ENCODE peak calls at places on chromosomes 5 and 9, in ten cellular contexts. One of them, this sample, is unnamed.

GRCh38 chr9:88917375-88917774 is 73.9 kb upstream of the S1PR3 start:
- DNase-seq in Peyer's patch: no peak
- DNase-seq in heart left ventricle: no peak
- DNase-seq in IMR-90: no peak
- DNase-seq in HepG2: no peak
- DNase-seq in gastrocnemius medialis: no peak
- DNase-seq in tibial nerve: no peak
- DNase-seq in HCT116: no peak
- DNase-seq in esophagus squamous epithelium: no peak
- DNase-seq in uterus: no peak
- DNase-seq in this sample: peak; percentile 73

GRCh38 chr9:11431490-11431889 is 818.7 kb upstream of the PTPRD start:
- DNase-seq in Peyer's patch: no peak
- DNase-seq in heart left ventricle: no peak
- DNase-seq in IMR-90: no peak
- DNase-seq in HepG2: no peak
- DNase-seq in gastrocnemius medialis: no peak
- DNase-seq in tibial nerve: no peak
- DNase-seq in HCT116: no peak
- DNase-seq in esophagus squamous epithelium: no peak
- DNase-seq in uterus: no peak
- DNase-seq in this sample: no peak

GRCh38 chr9:33676746-33677505 is 118.4 kb upstream of the PRSS3 start:
- DNase-seq in Peyer's patch: peak; percentile 47
- DNase-seq in heart left ventricle: peak; percentile 25
- DNase-seq in IMR-90: peak; percentile 13
- DNase-seq in HepG2: no peak
- DNase-seq in gastrocnemius medialis: no peak
- DNase-seq in tibial nerve: no peak
- DNase-seq in HCT116: no peak
- DNase-seq in esophagus squamous epithelium: no peak
- DNase-seq in uterus: peak; percentile 14
- DNase-seq in this sample: peak; percentile 34

GRCh38 chr9:80602291-80602690 is 1030.5 kb downstream of the TLE4 start:
- DNase-seq in Peyer's patch: no peak
- DNase-seq in heart left ventricle: no peak
- DNase-seq in IMR-90: no peak
- DNase-seq in HepG2: no peak
- DNase-seq in gastrocnemius medialis: no peak
- DNase-seq in tibial nerve: no peak
- DNase-seq in HCT116: no peak
- DNase-seq in esophagus squamous epithelium: no peak
- DNase-seq in uterus: no peak
- DNase-seq in this sample: no peak

GRCh38 chr5:67695369-67695768 is 498.8 kb upstream of the CD180 start:
- DNase-seq in Peyer's patch: no peak
- DNase-seq in heart left ventricle: no peak
- DNase-seq in IMR-90: no peak
- DNase-seq in HepG2: no peak
- DNase-seq in gastrocnemius medialis: no peak
- DNase-seq in tibial nerve: no peak
- DNase-seq in HCT116: no peak
- DNase-seq in esophagus squamous epithelium: no peak
- DNase-seq in uterus: no peak
- DNase-seq in this sample: no peak

GRCh38 chr9:78021692-78022091 is 9.9 kb downstream of the GNAQ start:
- DNase-seq in Peyer's patch: no peak
- DNase-seq in heart left ventricle: peak; percentile 44
- DNase-seq in IMR-90: no peak
- DNase-seq in HepG2: no peak
- DNase-seq in gastrocnemius medialis: no peak
- DNase-seq in tibial nerve: no peak
- DNase-seq in HCT116: no peak
- DNase-seq in esophagus squamous epithelium: no peak
- DNase-seq in uterus: no peak
- DNase-seq in this sample: no peak

GRCh38 chr5:16700081-16700480 is 83.3 kb upstream of the RETREG1 start:
- DNase-seq in Peyer's patch: no peak
- DNase-seq in heart left ventricle: no peak
- DNase-seq in IMR-90: no peak
- DNase-seq in HepG2: no peak
- DNase-seq in gastrocnemius medialis: no peak
- DNase-seq in tibial nerve: no peak
- DNase-seq in HCT116: no peak
- DNase-seq in esophagus squamous epithelium: no peak
- DNase-seq in uterus: no peak
- DNase-seq in this sample: no peak

GRCh38 chr9:136438909-136439549 is 616 bp downstream of the INPP5E start:
- DNase-seq in Peyer's patch: peak; percentile 56
- DNase-seq in heart left ventricle: no peak
- DNase-seq in IMR-90: peak; percentile 11
- DNase-seq in HepG2: no peak
- DNase-seq in gastrocnemius medialis: no peak
- DNase-seq in tibial nerve: no peak
- DNase-seq in HCT116: no peak
- DNase-seq in esophagus squamous epithelium: no peak
- DNase-seq in uterus: peak; percentile 38
- DNase-seq in this sample: peak; percentile 40

GRCh38 chr9:127828262-127829031 is 25.8 kb downstream of the FPGS start:
- DNase-seq in Peyer's patch: peak; percentile 86
- DNase-seq in heart left ventricle: peak; percentile 92
- DNase-seq in IMR-90: peak; percentile 51
- DNase-seq in HepG2: peak; percentile 83
- DNase-seq in gastrocnemius medialis: peak; percentile 87
- DNase-seq in tibial nerve: peak; percentile 91
- DNase-seq in HCT116: peak; percentile 41
- DNase-seq in esophagus squamous epithelium: no peak
- DNase-seq in uterus: peak; percentile 92
- DNase-seq in this sample: peak; percentile 76

GRCh38 chr9:105978336-105978735 is 284.0 kb downstream of the TMEM38B start:
- DNase-seq in Peyer's patch: no peak
- DNase-seq in heart left ventricle: no peak
- DNase-seq in IMR-90: no peak
- DNase-seq in HepG2: no peak
- DNase-seq in gastrocnemius medialis: no peak
- DNase-seq in tibial nerve: no peak
- DNase-seq in HCT116: no peak
- DNase-seq in esophagus squamous epithelium: no peak
- DNase-seq in uterus: no peak
- DNase-seq in this sample: no peak

GRCh38 chr9:100554935-100555401 is 22.9 kb upstream of the CAVIN4 start:
- DNase-seq in Peyer's patch: no peak
- DNase-seq in heart left ventricle: no peak
- DNase-seq in IMR-90: peak; percentile 64
- DNase-seq in HepG2: no peak
- DNase-seq in gastrocnemius medialis: no peak
- DNase-seq in tibial nerve: no peak
- DNase-seq in HCT116: no peak
- DNase-seq in esophagus squamous epithelium: no peak
- DNase-seq in uterus: no peak
- DNase-seq in this sample: no peak

GRCh38 chr9:128118971-128119665 is 8.4 kb downstream of the PTGES2 start:
- DNase-seq in Peyer's patch: peak; percentile 45
- DNase-seq in heart left ventricle: no peak
- DNase-seq in IMR-90: no peak
- DNase-seq in HepG2: no peak
- DNase-seq in gastrocnemius medialis: peak; percentile 66
- DNase-seq in tibial nerve: no peak
- DNase-seq in HCT116: no peak
- DNase-seq in esophagus squamous epithelium: no peak
- DNase-seq in uterus: peak; percentile 12
- DNase-seq in this sample: peak; percentile 86

GRCh38 chr5:132473608-132474007 is 17.0 kb downstream of the IRF1 start:
- DNase-seq in Peyer's patch: peak; percentile 45
- DNase-seq in heart left ventricle: no peak
- DNase-seq in IMR-90: no peak
- DNase-seq in HepG2: no peak
- DNase-seq in gastrocnemius medialis: peak; percentile 7
- DNase-seq in tibial nerve: no peak
- DNase-seq in HCT116: no peak
- DNase-seq in esophagus squamous epithelium: no peak
- DNase-seq in uterus: peak; percentile 13
- DNase-seq in this sample: no peak
- H3K27ac ChIP-seq in Peyer's patch: peak overlapping the region; percentile 78
- H3K27ac ChIP-seq in heart left ventricle: no peak overlapping the region
- H3K27ac ChIP-seq in IMR-90: no peak overlapping the region
- H3K27ac ChIP-seq in HepG2: no peak overlapping the region
- H3K27ac ChIP-seq in gastrocnemius medialis: no peak overlapping the region
- H3K27ac ChIP-seq in tibial nerve: peak overlapping the region; percentile 55
- H3K27ac ChIP-seq in HCT116: no peak overlapping the region
- H3K27ac ChIP-seq in esophagus squamous epithelium: no peak overlapping the region
- H3K27ac ChIP-seq in uterus: no peak overlapping the region
- H3K27ac ChIP-seq in this sample: no peak overlapping the region

GRCh38 chr5:95760291-95761191 is 29.4 kb downstream of the RHOBTB3 start:
- DNase-seq in Peyer's patch: no peak
- DNase-seq in heart left ventricle: no peak
- DNase-seq in IMR-90: peak; percentile 99
- DNase-seq in HepG2: peak; percentile 71
- DNase-seq in gastrocnemius medialis: no peak
- DNase-seq in tibial nerve: no peak
- DNase-seq in HCT116: no peak
- DNase-seq in esophagus squamous epithelium: no peak
- DNase-seq in uterus: no peak
- DNase-seq in this sample: no peak
- H3K36me3 ChIP-seq in Peyer's patch: no peaks in the 10 kb centered on the region
- H3K36me3 ChIP-seq in heart left ventricle: peaks cover 61% of the 10 kb centered on the region
- H3K36me3 ChIP-seq in IMR-90: peaks cover 24% of the 10 kb centered on the region
- H3K36me3 ChIP-seq in HepG2: peaks cover 8% of the 10 kb centered on the region
- H3K36me3 ChIP-seq in gastrocnemius medialis: peaks cover 22% of the 10 kb centered on the region
- H3K36me3 ChIP-seq in tibial nerve: no peaks in the 10 kb centered on the region
- H3K36me3 ChIP-seq in HCT116: peaks cover 9% of the 10 kb centered on the region
- H3K36me3 ChIP-seq in esophagus squamous epithelium: no peaks in the 10 kb centered on the region
- H3K36me3 ChIP-seq in uterus: no peaks in the 10 kb centered on the region
- H3K36me3 ChIP-seq in this sample: peaks cover 10% of the 10 kb centered on the region

GRCh38 chr5:108356286-108356685 is 25.6 kb downstream of the FBXL17 start:
- DNase-seq in Peyer's patch: no peak
- DNase-seq in heart left ventricle: no peak
- DNase-seq in IMR-90: no peak
- DNase-seq in HepG2: no peak
- DNase-seq in gastrocnemius medialis: no peak
- DNase-seq in tibial nerve: no peak
- DNase-seq in HCT116: no peak
- DNase-seq in esophagus squamous epithelium: no peak
- DNase-seq in uterus: no peak
- DNase-seq in this sample: no peak
- TF ChIP-seq POLR2A in Peyer's patch: no peak
- TF ChIP-seq POLR2A in heart left ventricle: no peak
- TF ChIP-seq POLR2A in IMR-90: no peak
- TF ChIP-seq POLR2A in HepG2: no peak
- TF ChIP-seq POLR2A in gastrocnemius medialis: no peak
- TF ChIP-seq POLR2A in tibial nerve: no peak
- TF ChIP-seq POLR2A in HCT116: no peak
- TF ChIP-seq POLR2A in esophagus squamous epithelium: no peak
- TF ChIP-seq POLR2A in uterus: no peak
- TF ChIP-seq POLR2A in this sample: no peak

GRCh38 chr5:124856726-124857125 is 110.3 kb upstream of the ZNF608 start:
- DNase-seq in Peyer's patch: no peak
- DNase-seq in heart left ventricle: no peak
- DNase-seq in IMR-90: no peak
- DNase-seq in HepG2: no peak
- DNase-seq in gastrocnemius medialis: no peak
- DNase-seq in tibial nerve: no peak
- DNase-seq in HCT116: no peak
- DNase-seq in esophagus squamous epithelium: no peak
- DNase-seq in uterus: no peak
- DNase-seq in this sample: no peak

GRCh38 chr5:124859027-124859426 is 112.6 kb upstream of the ZNF608 start:
- DNase-seq in Peyer's patch: no peak
- DNase-seq in heart left ventricle: no peak
- DNase-seq in IMR-90: no peak
- DNase-seq in HepG2: no peak
- DNase-seq in gastrocnemius medialis: peak; percentile 37
- DNase-seq in tibial nerve: no peak
- DNase-seq in HCT116: no peak
- DNase-seq in esophagus squamous epithelium: no peak
- DNase-seq in uterus: no peak
- DNase-seq in this sample: no peak

GRCh38 chr5:124860271-124860670 is 113.8 kb upstream of the ZNF608 start:
- DNase-seq in Peyer's patch: no peak
- DNase-seq in heart left ventricle: no peak
- DNase-seq in IMR-90: peak; percentile 16
- DNase-seq in HepG2: no peak
- DNase-seq in gastrocnemius medialis: no peak
- DNase-seq in tibial nerve: no peak
- DNase-seq in HCT116: no peak
- DNase-seq in esophagus squamous epithelium: no peak
- DNase-seq in uterus: no peak
- DNase-seq in this sample: no peak

DNA sequence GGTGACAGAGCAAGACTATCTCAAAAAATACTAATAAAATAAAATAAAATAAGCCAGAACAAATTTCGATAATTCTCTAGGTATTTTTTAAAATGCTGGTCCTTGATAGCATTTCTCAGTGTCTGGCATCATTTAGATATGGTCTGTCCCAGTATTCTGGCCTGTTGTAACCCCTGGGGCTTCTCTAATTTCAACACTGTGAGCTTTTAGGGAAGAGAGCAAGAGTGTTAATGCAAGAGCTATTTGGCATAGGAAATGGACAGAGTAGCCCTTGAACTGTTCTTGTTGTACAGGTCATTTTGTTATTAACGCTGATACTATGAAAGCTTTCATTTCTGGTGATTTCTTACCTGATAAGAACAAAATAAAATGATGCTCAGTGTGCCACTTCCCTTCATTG is 112.2 kb upstream of the ZNF608 start:
- DNase-seq in Peyer's patch: no peak
- DNase-seq in heart left ventricle: no peak
- DNase-seq in IMR-90: no peak
- DNase-seq in HepG2: no peak
- DNase-seq in gastrocnemius medialis: no peak
- DNase-seq in tibial nerve: no peak
- DNase-seq in HCT116: no peak
- DNase-seq in esophagus squamous epithelium: no peak
- DNase-seq in uterus: no peak
- DNase-seq in this sample: no peak
- H3K27ac ChIP-seq in Peyer's patch: no peak overlapping the region
- H3K27ac ChIP-seq in heart left ventricle: no peak overlapping the region
- H3K27ac ChIP-seq in IMR-90: no peak overlapping the region
- H3K27ac ChIP-seq in HepG2: no peak overlapping the region
- H3K27ac ChIP-seq in gastrocnemius medialis: peak overlapping the region; percentile 65
- H3K27ac ChIP-seq in tibial nerve: no peak overlapping the region
- H3K27ac ChIP-seq in HCT116: no peak overlapping the region
- H3K27ac ChIP-seq in esophagus squamous epithelium: no peak overlapping the region
- H3K27ac ChIP-seq in uterus: no peak overlapping the region
- H3K27ac ChIP-seq in this sample: no peak overlapping the region